ENCODE peak calls at places on chromosomes 1 and 21, in eight cellular contexts. S is right cardiac atrium, N is ovary, H is fibroblast of villous mesenchyme, L is uterus, I is MG63, C is foreskin fibroblast, V is GM23338. J is an unnamed sample.

GRCh38 chr1:193060938-193061337 is 1.5 kb downstream of the RO60 start:
- DNase-seq in S (no peak), C (no peak), L (no peak), N (no peak), V (no peak), H (no peak), I (peak), J (peak)

GRCh38 chr1:153447498-153448170 is 12.8 kb downstream of the S100A7 start:
- DNase-seq in V (no peak), S (no peak), L (no peak), N (no peak), H (peak), C (peak), I (peak), J (peak)

GRCh38 chr1:87826639-87827345 is 498.1 kb downstream of the LMO4 start:
- DNase-seq in S (peak), L (peak), H (peak), I (peak), C (peak), V (no peak), N (peak), J (peak)

GRCh38 chr1:223683586-223684487 is 18.3 kb upstream of the CAPN8 start:
- DNase-seq in V (peak), S (peak), I (peak), L (no peak), C (no peak), H (peak), N (peak), J (peak)

GRCh38 chr1:7149080-7149838 is 364.0 kb downstream of the CAMTA1 start:
- DNase-seq in H (no peak), N (no peak), I (no peak), C (no peak), L (no peak), V (peak), S (peak), J (no peak)

GRCh38 chr1:24154215-24154614 is 11.3 kb upstream of the IL22RA1 start:
- DNase-seq in S (no peak), I (no peak), H (no peak), C (no peak), L (no peak), V (peak), N (no peak), J (no peak)

GRCh38 chr1:53535846-53536245 is 76.6 kb downstream of the DMRTB1 start:
- DNase-seq in H (no peak), N (no peak), V (no peak), L (no peak), S (no peak), I (no peak), C (peak), J (no peak)

GRCh38 chr1:74343191-74343590 is 108.0 kb downstream of the TNNI3K start:
- DNase-seq in V (peak), L (peak), N (no peak), I (no peak), S (peak), C (no peak), H (peak), J (no peak)

GRCh38 chr1:115782571-115783281 is 14.2 kb upstream of the CASQ2 start:
- DNase-seq in V (peak), H (peak), L (no peak), I (peak), S (no peak), C (peak), N (no peak), J (peak)

GRCh38 chr1:243336163-243336562 is 80.3 kb downstream of the SDCCAG8 start:
- DNase-seq in H (no peak), C (no peak), V (no peak), S (no peak), I (no peak), L (no peak), N (no peak), J (no peak)

GRCh38 chr1:11792106-11792505 is 13.7 kb downstream of the MTHFR start:
- DNase-seq in S (peak), V (no peak), H (peak), N (peak), C (no peak), I (no peak), L (no peak), J (no peak)

GRCh38 chr1:164576311-164577271 is 17.6 kb downstream of the PBX1 start:
- DNase-seq in L (peak), V (peak), H (peak), C (peak), I (no peak), S (peak), N (peak), J (peak)

GRCh38 chr1:25118554-25118953 is 113.7 kb downstream of the SYF2 start:
- DNase-seq in N (no peak), S (no peak), L (no peak), V (no peak), C (no peak), H (no peak), I (no peak), J (no peak)

GRCh38 chr1:206925116-206925736 is 3.5 kb upstream of the FCMR start:
- DNase-seq in N (no peak), C (no peak), H (no peak), S (peak), V (peak), I (no peak), L (no peak), J (no peak)

GRCh38 chr1:156407344-156407743 is 38.3 kb downstream of the RHBG start:
- DNase-seq in H (no peak), I (no peak), C (no peak), L (no peak), S (no peak), V (peak), N (no peak), J (no peak)

GRCh38 chr1:184387069-184387870 is 441 bp downstream of the C1orf21 start:
- DNase-seq in V (peak), H (no peak), N (peak), C (no peak), L (peak), S (peak), I (peak), J (no peak)

GRCh38 chr21:37164742-37165141 is 91.7 kb downstream of the TTC3 start:
- DNase-seq in V (no peak), S (no peak), C (no peak), H (peak), I (no peak), L (no peak), N (no peak), J (peak)

GRCh38 chr1:163205513-163205912 is 2.8 kb upstream of the RGS5 start:
- DNase-seq in C (peak), I (no peak), H (no peak), V (no peak), S (no peak), N (no peak), L (no peak), J (peak)

GRCh38 chr1:64396817-64397216 is 73.1 kb upstream of the CACHD1 start:
- DNase-seq in H (peak), N (no peak), V (peak), L (no peak), S (no peak), C (no peak), I (no peak), J (peak)

GRCh38 chr1:112729909-112730308 is 14.8 kb upstream of the PPM1J start:
- DNase-seq in L (no peak), H (no peak), S (no peak), C (no peak), N (no peak), V (no peak), I (no peak), J (no peak)

GRCh38 chr21:46111193-46111571 is 13.3 kb downstream of the COL6A2 start:
- DNase-seq in V (no peak), S (peak), C (no peak), I (peak), H (no peak), L (no peak), N (peak), J (no peak)

GRCh38 chr21:46113497-46114176 is 15.7 kb downstream of the COL6A2 start:
- DNase-seq in S (peak), L (no peak), V (no peak), I (no peak), H (no peak), C (no peak), N (no peak), J (no peak)

GRCh38 chr21:46111857-46112730 is 14.2 kb downstream of the COL6A2 start:
- DNase-seq in I (peak), V (no peak), N (peak), S (peak), C (no peak), H (no peak), L (peak), J (no peak)

GRCh38 chr21:46110499-46111192 is 12.7 kb downstream of the COL6A2 start:
- DNase-seq in L (peak), N (peak), S (peak), C (no peak), I (peak), H (no peak), V (peak), J (no peak)

GRCh38 chr21:46112731-46113215 is 14.9 kb downstream of the COL6A2 start:
- DNase-seq in C (no peak), H (no peak), V (no peak), S (peak), L (no peak), N (peak), I (peak), J (no peak)
- H3K4me3 ChIP-seq in C (no peak), H (no peak), V (no peak), S (no peak), L (no peak), N (no peak), I (no peak), J (no peak)

GRCh38 chr21:42298657-42299056 is 16.6 kb downstream of the TFF3 start:
- DNase-seq in S (no peak), L (peak), H (no peak), I (no peak), N (no peak), V (no peak), C (no peak), J (no peak)

GRCh38 chr21:42297372-42297771 is 17.8 kb downstream of the TFF3 start:
- DNase-seq in H (no peak), V (no peak), I (no peak), L (no peak), N (no peak), C (no peak), S (no peak), J (no peak)

GRCh38 chr21:42300045-42300583 is 15.1 kb downstream of the TFF3 start:
- DNase-seq in V (no peak), C (no peak), N (no peak), L (no peak), S (no peak), H (no peak), I (no peak), J (no peak)

GRCh38 chr21:42299324-42300044 is 15.7 kb downstream of the TFF3 start:
- DNase-seq in H (no peak), C (no peak), L (no peak), V (no peak), N (no peak), S (no peak), I (peak), J (peak)

GRCh38 chr21:42298237-42298636 is 17.0 kb downstream of the TFF3 start:
- DNase-seq in I (no peak), S (no peak), V (no peak), N (no peak), L (no peak), H (no peak), C (no peak), J (no peak)
- H3K4me3 ChIP-seq in I (no peak), S (no peak), V (no peak), N (no peak), L (no peak), H (no peak), C (no peak), J (no peak)

DNA sequence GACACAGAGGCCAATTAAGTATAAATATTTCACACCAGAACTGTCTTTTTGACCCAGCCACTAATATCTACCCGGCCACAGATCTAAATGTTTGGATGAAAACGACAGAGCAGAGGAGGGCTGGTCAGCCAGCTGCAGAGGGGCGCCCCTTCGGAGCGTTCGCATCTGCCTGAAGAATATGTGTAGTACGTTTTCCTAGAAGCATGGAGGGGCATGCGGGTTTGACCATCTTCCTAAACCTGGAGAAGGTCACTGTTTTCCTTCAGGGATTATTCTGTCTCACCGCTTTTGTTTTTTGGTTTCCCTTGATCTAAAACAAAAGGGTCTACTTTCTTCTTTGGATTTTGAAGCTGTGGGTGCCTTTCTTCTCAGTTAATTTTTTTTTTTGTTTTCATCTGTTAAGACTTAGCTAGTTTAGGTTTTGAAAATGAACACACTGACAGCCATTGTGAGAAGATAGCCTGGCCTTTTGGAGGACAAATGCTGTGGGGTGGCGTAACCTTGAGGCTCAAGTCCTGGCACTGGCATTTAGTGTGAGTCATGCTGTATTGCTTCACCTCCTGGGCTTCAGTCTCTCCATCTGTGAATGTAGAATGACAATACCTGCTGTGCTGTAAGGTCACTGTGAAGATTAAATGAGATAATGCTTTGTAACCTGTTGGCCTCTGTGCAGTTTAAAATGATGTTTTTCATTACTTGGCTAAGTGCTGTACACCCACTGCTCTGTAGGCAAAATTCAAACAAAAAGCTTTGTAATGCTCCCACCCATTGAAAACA is 74.1 kb upstream of the IRF2BP2 start:
- DNase-seq in L (peak), C (peak), S (peak), H (peak), N (peak), I (peak), V (peak), J (peak)
- H3K4me3 ChIP-seq in L (no peak), C (no peak), S (no peak), H (no peak), N (no peak), I (no peak), V (no peak), J (no peak)

GRCh38 chr1:3772715-3773571 is at the start of gene SMIM1:
- DNase-seq in S (no peak), I (no peak), H (peak), L (no peak), V (no peak), C (no peak), N (peak), J (no peak)
- H3K4me3 ChIP-seq in S (peak), I (peak), H (peak), L (peak), V (peak), C (peak), N (peak), J (peak)

J was measured in cardiac fibroblast.